ENCODE peak calls at places on chromosomes 2 and 18, in five cellular contexts. M is AG08395, E is KBM-7, T is neural crest cell, H is T-helper 2 cell. Z is an unnamed sample.

GRCh38 chr18:74994502-74995403 is 214.2 kb downstream of the PTGR3 start:
- DNase-seq in M (no peak), E (peak), T (no peak), H (peak), Z (no peak)

GRCh38 chr18:58117685-58118403 is 73.8 kb downstream of the NEDD4L start:
- DNase-seq in M (peak), E (no peak), T (no peak), H (no peak), Z (no peak)

GRCh38 chr2:3805120-3805519 is 101.7 kb downstream of the DCDC2C start:
- DNase-seq in M (no peak), E (peak), T (peak), H (no peak), Z (no peak)

GRCh38 chr2:38835015-38835601 is 40.6 kb downstream of the DHX57 start:
- DNase-seq in M (no peak), E (peak), T (peak), H (no peak), Z (no peak)

GRCh38 chr18:1017679-1018078 is 113.0 kb downstream of the ADCYAP1 start:
- DNase-seq in M (no peak), E (no peak), T (no peak), H (no peak), Z (no peak)

GRCh38 chr2:61905372-61906186 is at the start of gene COMMD1:
- DNase-seq in M (peak), E (peak), T (peak), H (peak), Z (peak)

GRCh38 chr2:152543717-152544116 is 173.5 kb downstream of the PRPF40A start:
- DNase-seq in M (no peak), E (no peak), T (no peak), H (no peak), Z (no peak)

GRCh38 chr2:3126686-3127278 is 250.8 kb downstream of the EIPR1 start:
- DNase-seq in M (no peak), E (no peak), T (no peak), H (no peak), Z (no peak)

GRCh38 chr2:182240862-182241371 is 185.9 kb downstream of the PDE1A start:
- DNase-seq in M (peak), E (peak), T (peak), H (no peak), Z (peak)

GRCh38 chr2:68340631-68341329 is 21.0 kb upstream of the CNRIP1 start:
- DNase-seq in M (no peak), E (no peak), T (no peak), H (no peak), Z (no peak)

GRCh38 chr2:1584051-1584531 is 160.2 kb downstream of the PXDN start:
- DNase-seq in M (no peak), E (no peak), T (no peak), H (no peak), Z (no peak)

GRCh38 chr2:234981197-234982095 is 29.6 kb downstream of the SH3BP4 start:
- DNase-seq in M (peak), E (peak), T (no peak), H (no peak), Z (no peak)

Z was measured in pancreas.